ENCODE peak calls at places on chromosomes 4 and X, in ten cellular contexts. H is A673, J is BE2C, T is psoas muscle, Y is HepG2, R is WERI-Rb-1, V is cardiac muscle cell, P is Peyer's patch, X is brain microvascular endothelial cell, Z is tibial artery. S is an unnamed sample. For H3K27me3, the result is how much of the 10 kb centered on the place peaks cover.

GRCh38 chr4:9894604-9895361 is 113.3 kb downstream of the DRD5 start:
- DNase-seq in X (no peak), T (no peak), Y (no peak), P (no peak), H (no peak), J (no peak), Z (no peak), V (peak), R (no peak), S (no peak)

GRCh38 chr4:31557444-31557843 is 837.3 kb downstream of the PCDH7 start:
- DNase-seq in Y (no peak), H (no peak), J (no peak), X (no peak), Z (no peak), T (no peak), R (no peak), V (no peak), P (no peak), S (no peak)

GRCh38 chr4:86376850-86377249 is 17.0 kb upstream of the MAPK10 start:
- DNase-seq in Z (no peak), P (no peak), J (no peak), X (no peak), H (no peak), V (no peak), T (no peak), R (peak), Y (no peak), S (no peak)

GRCh38 chr4:48047421-48047844 is 30.9 kb downstream of the NIPAL1 start:
- DNase-seq in X (no peak), Y (no peak), Z (no peak), T (no peak), V (no peak), R (no peak), J (no peak), H (no peak), P (peak), S (peak)

GRCh38 chrX:31702208-31702607 is 630.4 kb upstream of the FTHL17 start:
- DNase-seq in Z (no peak), J (no peak), P (no peak), V (no peak), H (peak), T (no peak), Y (no peak), X (no peak), R (no peak), S (no peak)

GRCh38 chrX:14963447-14964236 is 90.4 kb downstream of the MOSPD2 start:
- DNase-seq in J (no peak), P (no peak), Y (no peak), H (peak), T (no peak), Z (no peak), X (peak), V (no peak), R (no peak), S (no peak)

GRCh38 chr4:137677851-137678250 is 145.6 kb upstream of the PCDH18 start:
- DNase-seq in T (no peak), H (no peak), J (no peak), V (no peak), X (no peak), R (no peak), Y (no peak), P (no peak), Z (no peak), S (no peak)

GRCh38 chrX:9133426-9133825 is 99.5 kb upstream of the FAM9B start:
- DNase-seq in Y (no peak), P (no peak), Z (no peak), J (no peak), X (peak), T (no peak), V (no peak), H (no peak), R (no peak), S (no peak)

GRCh38 chrX:70485466-70485865 is 40.8 kb downstream of the DLG3 start:
- DNase-seq in Z (no peak), T (no peak), X (no peak), P (no peak), H (no peak), V (no peak), R (no peak), Y (no peak), J (no peak), S (no peak)

DNA sequence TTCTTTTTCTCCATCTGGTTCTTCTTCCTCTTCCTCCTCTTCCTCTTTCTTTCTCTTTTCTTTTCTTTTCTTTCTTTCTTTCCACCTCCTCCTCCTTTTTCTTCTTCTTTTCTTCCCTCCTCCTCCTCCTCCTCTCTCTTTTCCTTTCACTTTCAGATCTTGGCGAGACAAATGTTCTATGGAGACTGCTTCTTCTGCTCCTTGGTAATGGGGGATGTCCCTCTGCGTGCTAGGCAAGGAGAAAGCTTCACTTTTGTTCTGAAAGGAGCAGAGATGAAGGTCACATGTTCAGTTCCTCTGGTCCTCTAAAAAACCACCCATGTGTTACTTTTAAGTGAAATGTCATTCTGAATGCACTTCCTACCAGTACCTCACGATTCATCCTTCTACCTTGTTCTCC is 33.2 kb downstream of the NBDY start:
- DNase-seq in Z (no peak), Y (no peak), H (no peak), V (no peak), T (no peak), J (no peak), X (no peak), P (peak), R (no peak), S (no peak)
- H3K27me3 ChIP-seq in Z (under half), Y (under half), H (under half), V (under half), T (under half), J (under half), X (under half), P (under half), R (under half), S (under half)

GRCh38 chrX:30065226-30065625 is 150.1 kb upstream of the MAGEB2 start:
- DNase-seq in X (peak), P (no peak), Y (no peak), H (no peak), V (no peak), T (no peak), J (no peak), R (no peak), Z (no peak), S (no peak)

GRCh38 chrX:30060718-30061117 is 154.6 kb upstream of the MAGEB2 start:
- DNase-seq in X (peak), Y (no peak), H (peak), Z (no peak), V (peak), T (no peak), J (no peak), P (no peak), R (no peak), S (no peak)
- TF ChIP-seq CTCF in X (peak), Y (peak), H (peak), Z (no peak), V (peak), T (no peak), J (no peak), P (no peak), R (peak), S (peak)

DNA sequence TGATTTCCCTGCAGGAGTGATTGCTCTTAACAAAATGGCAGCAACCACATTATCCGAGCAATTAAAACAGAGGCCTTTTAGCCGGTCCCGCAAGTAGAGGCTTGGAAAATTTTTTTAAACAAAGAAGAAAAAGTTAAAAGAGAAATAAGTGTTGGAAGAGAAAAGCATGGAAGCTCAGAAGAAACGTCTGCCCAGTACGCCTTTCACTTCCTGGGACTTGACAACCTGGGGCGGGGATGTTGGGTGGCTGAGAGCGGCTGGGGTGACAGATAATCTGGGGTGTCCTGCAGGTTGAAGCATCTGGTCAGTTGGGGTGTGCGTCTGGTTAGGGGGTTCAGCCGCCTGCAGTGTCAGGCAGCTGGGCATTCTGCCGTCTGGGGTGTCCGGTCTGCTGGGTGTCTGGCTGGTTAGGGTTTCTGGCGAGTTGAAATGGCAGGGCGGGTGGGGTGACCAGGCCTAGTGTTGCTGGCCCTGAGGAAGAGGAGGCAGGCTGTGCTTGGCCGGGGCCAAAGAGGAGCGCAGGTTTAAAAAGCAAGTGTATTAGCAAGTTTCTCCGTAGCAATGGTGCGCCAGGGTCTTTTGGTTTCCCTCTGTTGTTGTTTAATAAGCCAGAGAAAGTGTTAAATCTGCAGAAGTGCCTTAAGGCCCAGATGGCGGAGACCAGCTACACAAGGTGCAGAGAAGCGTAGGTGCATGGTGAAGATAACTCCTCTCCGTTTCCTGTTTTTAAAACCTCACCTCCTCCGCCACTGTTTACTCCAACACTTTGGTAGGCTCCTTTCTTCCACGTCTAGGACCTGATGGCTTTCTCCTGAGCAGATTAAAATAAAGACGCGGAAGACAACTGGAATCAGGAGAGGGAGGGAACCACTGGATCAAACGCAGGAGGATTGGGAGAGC is 5.6 kb downstream of the HAND2 start:
- DNase-seq in H (no peak), Y (no peak), P (no peak), J (no peak), R (no peak), V (peak), X (no peak), T (no peak), Z (no peak), S (no peak)
- H3K27me3 ChIP-seq in H (under half), Y (half or more), P (under half), J (under half), R (under half), V (under half), X (half or more), T (under half), Z (under half), S (half or more)

DNA sequence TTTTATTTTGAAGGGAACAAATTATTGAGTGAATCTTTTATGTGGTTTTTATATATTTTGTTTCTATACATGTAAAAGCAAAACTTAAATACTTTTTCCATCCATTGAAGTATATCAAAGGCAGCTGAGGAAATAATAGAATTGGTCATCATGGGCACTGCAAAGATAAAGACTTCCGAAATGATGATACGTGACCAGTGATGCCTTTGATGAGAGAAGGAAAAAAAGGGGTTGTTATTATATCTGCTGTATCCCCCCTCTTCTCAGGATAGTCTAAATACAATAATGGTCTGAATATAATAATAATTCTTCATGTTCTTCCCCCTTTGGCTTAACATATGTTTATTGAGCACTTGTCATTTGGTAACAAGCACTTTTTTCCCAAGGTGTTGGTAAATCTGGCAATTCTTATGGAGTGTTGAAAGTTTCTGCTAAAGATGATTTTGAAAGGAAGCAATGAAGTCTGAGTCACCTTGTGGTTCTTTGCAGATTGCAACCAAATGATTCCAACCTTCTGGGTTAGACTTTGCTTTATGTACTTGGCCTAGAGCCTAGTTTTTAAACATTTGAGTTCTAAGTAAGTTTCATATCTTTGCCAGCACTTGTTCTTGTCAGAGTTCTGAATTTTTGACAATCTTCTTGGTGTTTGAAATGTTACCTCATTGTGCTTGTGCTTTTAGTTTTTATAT is 60.8 kb downstream of the USP9X start:
- DNase-seq in H (peak), T (no peak), Y (no peak), Z (no peak), J (no peak), X (peak), R (no peak), P (no peak), V (no peak), S (no peak)
- TF ChIP-seq CTCF in H (no peak), T (no peak), Y (no peak), Z (no peak), J (no peak), X (peak), R (no peak), P (no peak), V (peak), S (no peak)

GRCh38 chr4:154743683-154744340 is at the start of gene LRAT:
- DNase-seq in X (no peak), Z (no peak), J (peak), Y (no peak), R (peak), P (no peak), T (no peak), H (peak), V (peak), S (peak)

GRCh38 chr4:154741877-154742851 is 1.6 kb upstream of the LRAT start:
- DNase-seq in P (no peak), Y (no peak), T (no peak), H (peak), Z (no peak), R (no peak), V (peak), X (no peak), J (no peak), S (no peak)

GRCh38 chr4:154740462-154740861 is 3.3 kb upstream of the LRAT start:
- DNase-seq in Y (no peak), V (no peak), J (no peak), T (no peak), P (no peak), Z (no peak), H (no peak), R (no peak), X (no peak), S (no peak)

GRCh38 chr4:154739111-154739510 is 4.7 kb upstream of the LRAT start:
- DNase-seq in Z (no peak), R (no peak), Y (no peak), T (no peak), H (peak), V (no peak), X (no peak), J (no peak), P (no peak), S (no peak)

DNA sequence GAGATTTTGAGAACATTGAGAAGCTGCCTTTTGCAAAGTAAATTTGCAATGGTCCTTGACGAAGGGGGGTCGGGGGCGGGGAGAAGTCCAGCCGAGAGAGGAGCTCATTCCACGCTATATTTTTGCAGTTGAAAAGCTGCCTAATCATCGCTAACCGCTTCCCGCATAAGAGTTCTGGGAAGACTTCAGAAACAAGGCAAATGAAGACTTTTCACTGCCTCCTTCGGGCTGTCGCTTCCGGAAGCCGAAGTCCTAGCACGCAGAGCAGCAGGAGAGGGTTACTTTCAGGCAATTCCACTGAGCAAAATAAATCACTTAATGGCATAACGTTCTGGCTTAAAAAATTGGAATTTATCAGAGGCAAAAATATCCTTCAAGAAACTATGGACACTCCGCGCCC is 2.7 kb upstream of the LRAT start:
- DNase-seq in H (no peak), Y (no peak), T (no peak), J (no peak), Z (no peak), P (no peak), X (no peak), V (no peak), R (no peak), S (no peak)
- H3K27me3 ChIP-seq in H (under half), Y (under half), T (under half), J (under half), Z (under half), P (under half), X (under half), V (half or more), R (under half), S (half or more)

GRCh38 chr4:98828801-98829200 is 100.1 kb downstream of the EIF4E start:
- DNase-seq in H (peak), R (peak), Z (no peak), P (no peak), Y (peak), X (no peak), T (no peak), V (no peak), J (peak), S (no peak)
- TF ChIP-seq CTCF in H (peak), R (peak), Z (no peak), P (no peak), Y (peak), X (peak), T (no peak), V (no peak), J (no peak), S (no peak)

GRCh38 chrX:153524234-153524633 is 6.8 kb downstream of the ATP2B3 start:
- DNase-seq in V (no peak), P (no peak), H (no peak), Y (no peak), Z (no peak), R (peak), J (no peak), X (no peak), T (no peak), S (no peak)

GRCh38 chrX:153526040-153526439 is 8.6 kb downstream of the ATP2B3 start:
- DNase-seq in Z (no peak), P (no peak), H (no peak), Y (no peak), V (no peak), J (peak), R (peak), T (no peak), X (no peak), S (no peak)

GRCh38 chrX:153530411-153531145 is 13.1 kb downstream of the ATP2B3 start:
- DNase-seq in R (no peak), J (no peak), P (no peak), T (no peak), Y (no peak), H (no peak), X (no peak), Z (no peak), V (no peak), S (no peak)

GRCh38 chrX:153525451-153525850 is 8.0 kb downstream of the ATP2B3 start:
- DNase-seq in P (no peak), R (no peak), Y (no peak), T (no peak), Z (no peak), V (no peak), X (no peak), H (no peak), J (peak), S (no peak)

GRCh38 chrX:153526801-153527599 is 9.6 kb downstream of the ATP2B3 start:
- DNase-seq in X (no peak), T (no peak), V (no peak), Z (no peak), H (no peak), P (no peak), Y (no peak), J (peak), R (peak), S (no peak)
- H3K27me3 ChIP-seq in X (under half), T (under half), V (under half), Z (under half), H (under half), P (under half), Y (under half), J (under half), R (under half), S (under half)

GRCh38 chr4:3792813-3793212 is 26.6 kb downstream of the ADRA2C start:
- DNase-seq in Z (no peak), V (no peak), H (no peak), R (peak), Y (no peak), T (no peak), P (no peak), J (peak), X (no peak), S (no peak)
- TF ChIP-seq CTCF in Z (no peak), V (no peak), H (peak), R (peak), Y (peak), T (no peak), P (no peak), J (peak), X (no peak), S (no peak)

GRCh38 chrX:51420610-51421009 is 75.8 kb downstream of the NUDT11 start:
- DNase-seq in Z (no peak), P (peak), R (peak), V (peak), J (peak), H (peak), X (peak), Y (peak), T (no peak), S (no peak)
- H3K27me3 ChIP-seq in Z (under half), P (under half), R (under half), V (under half), J (under half), H (under half), X (under half), Y (under half), T (under half), S (under half)

S was measured in left lung.